ENCODE peak calls at places on chromosomes 5 and 9, in eight cellular contexts. S, E, U, H, R, Y, X and Z are unnamed samples.

GRCh38 chr5:3351581-3352442 is 243.8 kb upstream of the IRX1 start:
- DNase-seq in R (no peak), H (no peak), X (no peak), E (no peak), S (peak; percentile 16), Y (no peak), U (no peak), Z (no peak)

GRCh38 chr5:4674176-4674575 is 466.0 kb upstream of the ADAMTS16 start:
- DNase-seq in S (no peak), E (no peak), X (no peak), R (no peak), Y (no peak), U (no peak), H (no peak), Z (no peak)

GRCh38 chr9:77981332-77981731 is 50.3 kb downstream of the GNAQ start:
- DNase-seq in H (no peak), E (no peak), S (peak; percentile 63), Y (no peak), U (no peak), R (no peak), X (peak; percentile 91), Z (no peak)

GRCh38 chr5:142816577-142816976 is 46.4 kb downstream of the ARHGAP26 start:
- DNase-seq in X (peak; percentile 40), S (peak; percentile 75), Y (peak; percentile 91), U (peak; percentile 56), R (no peak), H (no peak), E (no peak), Z (no peak)

GRCh38 chr9:78424299-78424698 is 127.4 kb downstream of the PSAT1 start:
- DNase-seq in R (no peak), E (no peak), U (no peak), Y (no peak), S (no peak), X (no peak), H (no peak), Z (no peak)

GRCh38 chr5:153807796-153808195 is 230.9 kb downstream of the FAM114A2 start:
- DNase-seq in S (no peak), E (no peak), U (no peak), H (no peak), R (no peak), X (no peak), Y (no peak), Z (peak; percentile 37)

GRCh38 chr9:88326024-88326423 is 62.2 kb upstream of the SPIN1 start:
- DNase-seq in X (no peak), R (no peak), H (no peak), E (no peak), S (no peak), Y (no peak), U (no peak), Z (no peak)

GRCh38 chr5:59588922-59589321 is 304.6 kb downstream of the PDE4D start:
- DNase-seq in U (no peak), X (peak; percentile 64), E (no peak), H (no peak), S (no peak), R (no peak), Y (no peak), Z (no peak)

GRCh38 chr5:135039526-135040296 is 5.7 kb upstream of the PITX1 start:
- DNase-seq in S (no peak), R (no peak), E (peak; percentile 35), H (no peak), U (no peak), Y (peak; percentile 42), X (peak; percentile 21), Z (no peak)

GRCh38 chr5:114449836-114450515 is 88.1 kb downstream of the KCNN2 start:
- DNase-seq in X (peak; percentile 29), R (peak; percentile 40), H (peak; percentile 20), Y (peak; percentile 65), U (peak; percentile 80), E (peak; percentile 57), S (peak; percentile 63), Z (peak; percentile 66)

GRCh38 chr9:71685988-71686387 is 82.3 kb downstream of the CEMIP2 start:
- DNase-seq in R (no peak), X (no peak), S (no peak), H (no peak), Y (no peak), U (no peak), E (no peak), Z (no peak)

GRCh38 chr9:71685394-71685793 is 82.9 kb downstream of the CEMIP2 start:
- DNase-seq in E (no peak), S (no peak), X (peak; percentile 60), U (no peak), H (peak; percentile 35), Y (no peak), R (no peak), Z (no peak)

GRCh38 chr9:71681708-71682268 is 86.5 kb downstream of the CEMIP2 start:
- DNase-seq in H (no peak), X (peak; percentile 66), U (no peak), E (peak; percentile 35), Y (no peak), S (no peak), R (no peak), Z (no peak)

GRCh38 chr9:71684566-71684965 is 83.7 kb downstream of the CEMIP2 start:
- DNase-seq in H (no peak), S (no peak), R (no peak), X (no peak), E (no peak), Y (no peak), U (no peak), Z (no peak)

DNA sequence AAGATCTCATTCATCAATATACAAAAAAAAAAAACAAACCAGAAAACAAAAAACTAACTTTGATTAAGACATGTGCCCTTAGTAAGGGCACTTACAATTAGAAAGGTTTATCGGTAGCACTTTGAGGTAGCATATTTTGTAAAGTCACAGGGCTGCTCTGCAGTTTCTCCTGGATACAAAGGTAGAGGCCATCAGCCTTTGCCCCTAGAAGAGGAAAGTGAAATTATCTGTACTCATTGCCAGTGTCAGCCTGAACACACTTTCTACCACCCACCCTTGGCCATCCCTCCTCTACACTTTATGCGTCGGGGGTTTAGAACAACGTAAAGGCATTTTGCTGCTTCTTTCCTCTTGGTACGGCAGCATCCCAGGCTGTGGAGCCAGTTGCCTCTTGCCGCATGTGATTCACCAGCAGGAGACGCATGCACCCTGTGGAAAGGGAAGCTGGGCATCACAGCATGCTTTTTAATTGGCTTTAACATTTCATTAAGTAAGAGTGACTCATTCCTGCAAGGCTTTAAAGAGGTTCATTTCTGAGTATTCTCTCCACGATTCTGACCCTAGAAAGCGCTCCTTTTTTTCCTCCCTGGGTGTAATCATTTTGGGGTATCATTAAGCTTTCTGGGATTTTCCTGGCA is 84.6 kb downstream of the CEMIP2 start:
- DNase-seq in S (no peak), U (no peak), E (no peak), X (peak; percentile 83), H (no peak), R (peak; percentile 32), Y (peak; percentile 65), Z (peak; percentile 17)
- H3K27ac ChIP-seq in S (no peak overlapping the region), U (no peak overlapping the region), E (peak overlapping the region; percentile 93), X (peak overlapping the region; percentile 54), H (no peak overlapping the region), R (no peak overlapping the region), Y (no peak overlapping the region), Z (no peak overlapping the region)

GRCh38 chr9:116377179-116377790 is 223.7 kb downstream of the PAPPA start:
- DNase-seq in X (peak; percentile 76), E (peak; percentile 64), R (no peak), H (no peak), U (no peak), S (no peak), Y (no peak), Z (no peak)
- H3K27ac ChIP-seq in X (no peak overlapping the region), E (peak overlapping the region; percentile 66), R (no peak overlapping the region), H (no peak overlapping the region), U (no peak overlapping the region), S (no peak overlapping the region), Y (no peak overlapping the region), Z (no peak overlapping the region)

GRCh38 chr9:84778537-84778936 is 109.0 kb downstream of the NTRK2 start:
- DNase-seq in H (no peak), S (no peak), E (no peak), U (no peak), X (no peak), Y (no peak), R (no peak), Z (no peak)
- H3K27ac ChIP-seq in H (no peak overlapping the region), S (no peak overlapping the region), E (no peak overlapping the region), U (no peak overlapping the region), X (no peak overlapping the region), Y (no peak overlapping the region), R (no peak overlapping the region), Z (no peak overlapping the region)

DNA sequence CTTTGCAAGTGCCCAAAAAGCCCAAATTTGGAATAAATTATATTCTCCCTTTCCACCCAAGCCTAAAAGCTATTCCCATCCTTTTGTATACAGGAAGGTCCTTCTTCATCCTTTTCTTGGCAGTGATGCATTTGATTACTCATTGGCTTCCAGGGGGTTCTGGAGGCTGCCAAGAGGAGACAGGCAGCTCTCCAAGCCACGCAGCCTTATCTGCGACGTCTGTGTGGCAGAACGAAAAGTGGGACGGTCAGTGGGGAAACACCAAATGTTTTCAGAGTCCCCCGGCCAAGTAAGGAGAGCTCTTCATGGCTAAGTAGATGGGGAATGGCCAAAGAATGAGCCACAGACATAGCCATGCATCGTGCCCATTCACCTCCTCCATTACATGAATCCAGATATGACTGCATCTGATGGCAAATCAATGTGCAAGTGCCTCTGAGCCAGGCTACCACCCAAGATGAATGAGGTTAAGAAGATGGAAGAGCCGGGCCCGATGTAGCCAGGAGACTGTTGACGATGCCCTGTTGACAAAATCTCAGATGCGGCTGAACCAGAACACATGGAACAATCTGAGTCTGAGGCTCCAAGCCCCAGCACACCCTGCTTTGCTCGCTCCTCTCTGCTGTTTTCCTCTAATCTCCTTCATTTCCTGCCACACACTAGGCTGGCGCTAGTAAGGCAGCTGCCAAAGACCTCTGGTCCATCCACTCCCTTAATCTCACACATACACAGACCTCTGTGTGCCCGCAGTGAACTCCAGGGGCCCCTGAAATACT is 12.0 kb downstream of the ADAM19 start:
- DNase-seq in X (no peak), R (peak; percentile 37), U (no peak), E (no peak), Y (peak; percentile 68), H (no peak), S (no peak), Z (peak; percentile 41)
- H3K27ac ChIP-seq in X (no peak overlapping the region), R (no peak overlapping the region), U (peak overlapping the region; percentile 43), E (peak overlapping the region; percentile 6), Y (peak overlapping the region; percentile 73), H (peak overlapping the region; percentile 56), S (peak overlapping the region; percentile 71), Z (peak overlapping the region; percentile 80)

GRCh38 chr9:114363424-114363823 is 24.4 kb downstream of the AKNA start:
- DNase-seq in Y (no peak), U (no peak), X (no peak), E (no peak), R (no peak), H (no peak), S (no peak), Z (no peak)

GRCh38 chr9:114364123-114364522 is 23.7 kb downstream of the AKNA start:
- DNase-seq in X (peak; percentile 90), R (no peak), H (no peak), E (no peak), Y (no peak), S (no peak), U (no peak), Z (no peak)

GRCh38 chr9:114366334-114367128 is 21.3 kb downstream of the AKNA start:
- DNase-seq in E (no peak), U (no peak), X (peak; percentile 21), H (no peak), R (no peak), S (no peak), Y (no peak), Z (no peak)

GRCh38 chr9:114365194-114365593 is 22.6 kb downstream of the AKNA start:
- DNase-seq in X (no peak), H (no peak), S (no peak), E (no peak), R (no peak), U (no peak), Y (no peak), Z (no peak)

GRCh38 chr9:114364528-114365041 is 23.2 kb downstream of the AKNA start:
- DNase-seq in X (peak; percentile 60), U (no peak), E (no peak), H (no peak), R (no peak), Y (no peak), S (no peak), Z (no peak)
- H3K27ac ChIP-seq in X (no peak overlapping the region), U (no peak overlapping the region), E (peak overlapping the region; percentile 35), H (peak overlapping the region; percentile 94), R (no peak overlapping the region), Y (no peak overlapping the region), S (peak overlapping the region; percentile 42), Z (peak overlapping the region; percentile 10)